ENCODE peak calls at places on chromosomes 11 and 22, in five cellular contexts. Q is OCI-LY7, V is fibroblast of pulmonary artery, G is left ventricle myocardium inferior, U is neural crest cell. K is an unnamed sample.

GRCh38 chr11:59088164-59088563 is 2.1 kb downstream of the GLYATL1B start:
- DNase-seq in Q (peak), V (no peak), G (no peak), U (no peak), K (no peak)

GRCh38 chr11:62602141-62603071 is 741 bp upstream of the MTA2 start:
- DNase-seq in G (peak), U (peak), V (peak), Q (no peak), K (no peak)

GRCh38 chr11:31689559-31689958 is 121.6 kb downstream of the PAX6 start:
- DNase-seq in U (no peak), G (no peak), Q (no peak), V (no peak), K (no peak)

GRCh38 chr22:23256986-23257888 is 76.9 kb downstream of the BCR start:
- DNase-seq in Q (no peak), U (no peak), G (peak), V (peak), K (peak)

GRCh38 chr11:60469723-60470122 is 14.1 kb downstream of the MS4A1 start:
- DNase-seq in Q (peak), U (no peak), V (no peak), G (no peak), K (peak)

GRCh38 chr11:83409891-83410290 is 123.7 kb upstream of the CCDC90B start:
- DNase-seq in G (no peak), Q (no peak), U (no peak), V (no peak), K (no peak)

GRCh38 chr11:33907419-33907818 is 15.5 kb upstream of the LMO2 start:
- DNase-seq in U (no peak), Q (no peak), G (no peak), V (no peak), K (no peak)

GRCh38 chr11:86984701-86985100 is 29.5 kb upstream of the FZD4 start:
- DNase-seq in G (no peak), Q (no peak), V (no peak), U (no peak), K (no peak)

GRCh38 chr22:36855478-36855877 is 5.3 kb upstream of the NCF4 start:
- DNase-seq in G (no peak), V (no peak), Q (no peak), U (no peak), K (no peak)

GRCh38 chr11:1987024-1987423 is 10.6 kb downstream of the H19 start:
- DNase-seq in Q (no peak), U (no peak), G (no peak), V (no peak), K (no peak)

GRCh38 chr11:132471491-132471890 is 1060.8 kb downstream of the OPCML start:
- DNase-seq in U (no peak), G (no peak), V (no peak), Q (no peak), K (no peak)

GRCh38 chr11:9688716-9689511 is 25.0 kb downstream of the SWAP70 start:
- DNase-seq in V (peak), Q (peak), G (no peak), U (no peak), K (peak)

GRCh38 chr11:72446929-72447753 is 12.8 kb upstream of the CLPB start:
- DNase-seq in Q (peak), V (peak), U (peak), G (no peak), K (peak)

GRCh38 chr11:18527512-18527911 is 770 bp upstream of the TSG101 start:
- DNase-seq in Q (peak), U (no peak), G (no peak), V (peak), K (peak)

GRCh38 chr11:14972581-14973490 is 685 bp upstream of the CALCA start:
- DNase-seq in G (no peak), U (no peak), Q (peak), V (no peak), K (no peak)

GRCh38 chr11:12291767-12292166 is 85.6 kb upstream of the PARVA start:
- DNase-seq in Q (no peak), U (no peak), V (no peak), G (no peak), K (no peak)

GRCh38 chr11:17544181-17544622 is at the start of gene USH1C:
- DNase-seq in U (peak), Q (no peak), V (no peak), G (peak), K (no peak)

GRCh38 chr22:45010532-45010900 is 711 bp upstream of the PHF21B start:
- DNase-seq in Q (no peak), G (no peak), V (no peak), U (no peak), K (no peak)

GRCh38 chr11:107018902-107019493 is 722 bp upstream of the GUCY1A2 start:
- DNase-seq in Q (no peak), G (peak), V (peak), U (peak), K (peak)

GRCh38 chr22:43002198-43002577 is 12.8 kb downstream of the PACSIN2 start:
- DNase-seq in Q (no peak), U (no peak), G (no peak), V (peak), K (peak)

GRCh38 chr11:60840711-60841430 is 1.0 kb upstream of the CCDC86 start:
- DNase-seq in G (peak), U (no peak), V (peak), Q (no peak), K (peak)

GRCh38 chr11:11456896-11457295 is 103.8 kb upstream of the CSNK2A3 start:
- DNase-seq in U (no peak), G (no peak), V (no peak), Q (no peak), K (no peak)

GRCh38 chr11:92227954-92228935 is 3.6 kb downstream of the FAT3 start:
- DNase-seq in V (no peak), G (no peak), U (no peak), Q (no peak), K (no peak)

GRCh38 chr22:46591890-46592289 is 28.3 kb upstream of the GRAMD4 start:
- DNase-seq in G (no peak), U (no peak), V (no peak), Q (no peak), K (no peak)

DNA sequence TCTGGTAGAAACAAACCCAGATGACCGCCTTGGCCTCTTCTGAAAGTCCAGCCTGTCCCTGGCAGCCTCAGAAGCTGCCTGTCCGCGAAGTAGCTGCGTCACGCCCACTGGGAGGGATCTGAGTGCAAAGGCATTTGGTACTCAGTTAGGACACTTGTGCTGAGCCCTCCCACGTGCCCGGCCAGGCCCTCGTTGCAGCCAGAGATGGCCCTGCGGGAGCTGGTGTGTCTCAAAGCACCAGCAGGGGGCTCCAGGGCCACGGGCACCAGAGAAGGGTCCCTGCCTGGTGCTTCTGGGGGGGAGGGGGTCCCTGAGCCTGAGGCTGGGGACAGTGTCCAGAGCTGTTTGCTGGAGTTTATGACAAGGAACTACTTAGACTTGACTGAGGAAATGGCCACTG is 5.8 kb downstream of the SELENOO start:
- DNase-seq in U (peak), Q (peak), G (peak), V (peak), K (no peak)
- TF ChIP-seq CTCF in U (peak), Q (peak), G (peak), V (peak), K (no peak)

DNA sequence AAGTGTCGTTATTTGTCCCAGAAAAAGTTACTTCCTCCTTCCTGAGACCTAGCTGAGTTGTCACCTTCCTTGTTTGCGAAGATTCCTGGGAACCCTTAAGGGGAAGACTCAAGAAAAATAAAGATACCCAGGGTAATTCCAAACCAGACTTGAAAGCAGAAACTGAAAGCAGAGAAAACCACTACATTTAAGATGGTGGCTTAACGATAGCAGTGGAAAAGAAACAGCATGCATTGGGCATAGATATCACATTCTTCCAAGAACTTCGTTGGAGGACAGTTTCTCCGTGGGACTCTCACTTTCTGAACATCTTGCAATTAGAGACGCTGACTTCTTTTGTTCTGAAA is 89.1 kb downstream of the FAM76B start:
- DNase-seq in G (no peak), U (no peak), V (no peak), Q (no peak), K (no peak)
- TF ChIP-seq CTCF in G (no peak), U (no peak), V (no peak), Q (no peak), K (no peak)

DNA sequence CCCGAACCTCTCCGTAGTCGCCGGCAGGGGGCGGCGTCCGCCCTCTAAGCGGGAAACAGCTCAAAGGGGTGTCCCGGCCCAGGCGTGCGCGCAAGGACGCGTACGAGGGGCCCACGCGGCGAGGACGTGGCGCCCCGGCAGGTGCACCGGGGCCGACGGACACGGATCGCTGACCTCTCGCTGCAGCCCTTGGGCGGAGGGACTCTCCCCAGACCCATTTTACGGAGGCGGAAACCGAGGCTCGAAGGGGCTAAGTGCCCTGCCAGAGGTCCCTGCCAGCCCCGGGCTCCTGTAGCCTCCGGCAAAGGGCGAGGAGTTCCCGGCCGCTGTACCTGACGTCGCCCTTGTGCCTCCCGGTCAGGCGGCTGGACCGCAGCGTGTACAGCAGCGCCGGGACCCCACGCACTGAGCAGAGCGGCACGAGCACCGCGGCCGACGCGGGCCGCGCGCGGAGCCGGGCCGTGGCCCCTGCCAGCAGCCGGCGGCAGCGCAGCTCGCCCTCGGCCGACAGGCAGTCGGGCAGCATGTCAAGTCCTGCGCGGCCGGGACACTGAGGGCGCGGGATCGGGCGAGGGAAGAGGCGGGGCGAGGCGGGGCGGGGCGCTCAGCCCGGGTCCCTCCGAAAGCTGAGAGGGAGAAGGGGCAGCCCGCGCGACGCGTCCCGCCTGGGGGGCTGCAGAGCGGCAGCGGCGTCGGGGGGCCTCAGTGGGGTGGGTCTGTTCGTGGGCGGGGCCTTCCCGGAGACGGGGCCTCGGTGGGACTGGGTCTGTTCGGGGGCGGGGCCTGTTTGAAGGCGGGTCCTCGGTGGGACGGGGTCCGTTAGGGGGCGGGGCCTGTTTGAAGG is at the start of gene NUDT8:
- DNase-seq in Q (peak), G (peak), V (peak), U (peak), K (peak)
- TF ChIP-seq CTCF in Q (peak), G (peak), V (peak), U (peak), K (peak)

GRCh38 chr22:49911881-49912625 is 6.2 kb downstream of the ALG12 start:
- DNase-seq in Q (no peak), U (no peak), G (no peak), V (no peak), K (no peak)
- TF ChIP-seq CTCF in Q (no peak), U (no peak), G (no peak), V (no peak), K (no peak)

DNA sequence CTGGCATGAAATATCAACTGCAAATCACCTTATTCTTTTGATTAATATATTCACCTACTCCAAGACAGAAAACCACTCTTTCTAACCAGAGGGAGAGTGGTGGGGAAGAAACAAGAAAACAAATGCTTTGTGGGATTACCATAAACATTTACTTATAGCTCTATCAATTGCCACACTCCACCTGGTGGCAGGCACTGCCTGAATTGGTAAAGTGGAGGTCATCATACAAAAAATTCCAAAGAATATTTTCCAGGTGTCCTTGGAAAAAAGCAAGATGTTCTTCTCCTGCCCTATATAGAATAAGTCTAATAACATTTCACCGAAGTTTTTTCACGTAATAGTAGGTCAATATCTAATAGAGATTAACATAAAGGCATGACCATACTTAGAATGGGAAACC is 45.3 kb downstream of the PHF21A start:
- DNase-seq in U (no peak), Q (no peak), G (no peak), V (no peak), K (no peak)
- TF ChIP-seq CTCF in U (no peak), Q (peak), G (no peak), V (peak), K (peak)